ENCODE peak calls at places on chromosomes 5 and 9, in eight cellular contexts. One of them, this sample, is unnamed.
A peak's percentile ranks its signal among the peaks of the same experiment; 100 is the strongest.

GRCh38 chr5:148393390-148393741 is 9.6 kb downstream of the FBXO38 start:
- DNase-seq in body of pancreas: no peak
- DNase-seq in ovary: no peak
- DNase-seq in esophagus squamous epithelium: no peak
- DNase-seq in gastrocnemius medialis: no peak
- DNase-seq in sigmoid colon: no peak
- DNase-seq in IMR-90: peak; percentile 25
- DNase-seq in testis: no peak
- DNase-seq in this sample: no peak

GRCh38 chr5:80117446-80117845 is 82.3 kb downstream of the THBS4 start:
- DNase-seq in IMR-90: no peak
- DNase-seq in gastrocnemius medialis: no peak
- DNase-seq in testis: no peak
- DNase-seq in body of pancreas: no peak
- DNase-seq in esophagus squamous epithelium: no peak
- DNase-seq in sigmoid colon: no peak
- DNase-seq in ovary: no peak
- DNase-seq in this sample: no peak

GRCh38 chr9:35856882-35857281 is 13.3 kb downstream of the OR13J1 start:
- DNase-seq in body of pancreas: no peak
- DNase-seq in ovary: no peak
- DNase-seq in testis: no peak
- DNase-seq in IMR-90: no peak
- DNase-seq in gastrocnemius medialis: no peak
- DNase-seq in sigmoid colon: peak; percentile 19
- DNase-seq in esophagus squamous epithelium: no peak
- DNase-seq in this sample: no peak

GRCh38 chr5:67014957-67015400 is 181.6 kb downstream of the CD180 start:
- DNase-seq in esophagus squamous epithelium: no peak
- DNase-seq in body of pancreas: no peak
- DNase-seq in gastrocnemius medialis: no peak
- DNase-seq in sigmoid colon: no peak
- DNase-seq in testis: no peak
- DNase-seq in IMR-90: no peak
- DNase-seq in ovary: no peak
- DNase-seq in this sample: no peak

GRCh38 chr5:38672059-38672791 is 115.8 kb upstream of the LIFR start:
- DNase-seq in IMR-90: peak; percentile 56
- DNase-seq in esophagus squamous epithelium: no peak
- DNase-seq in body of pancreas: no peak
- DNase-seq in testis: no peak
- DNase-seq in ovary: no peak
- DNase-seq in sigmoid colon: no peak
- DNase-seq in gastrocnemius medialis: no peak
- DNase-seq in this sample: no peak

GRCh38 chr5:120936652-120937051 is 472.6 kb downstream of the PRR16 start:
- DNase-seq in ovary: no peak
- DNase-seq in testis: no peak
- DNase-seq in sigmoid colon: no peak
- DNase-seq in IMR-90: no peak
- DNase-seq in esophagus squamous epithelium: no peak
- DNase-seq in gastrocnemius medialis: no peak
- DNase-seq in body of pancreas: no peak
- DNase-seq in this sample: no peak

GRCh38 chr5:128144491-128144890 is 60.9 kb downstream of the SLC12A2 start:
- DNase-seq in body of pancreas: no peak
- DNase-seq in ovary: no peak
- DNase-seq in sigmoid colon: no peak
- DNase-seq in gastrocnemius medialis: no peak
- DNase-seq in IMR-90: peak; percentile 70
- DNase-seq in esophagus squamous epithelium: no peak
- DNase-seq in testis: no peak
- DNase-seq in this sample: no peak

GRCh38 chr9:34988218-34989055 is 1.1 kb upstream of the DNAJB5 start:
- DNase-seq in ovary: no peak
- DNase-seq in testis: peak; percentile 58
- DNase-seq in sigmoid colon: no peak
- DNase-seq in gastrocnemius medialis: peak; percentile 41
- DNase-seq in body of pancreas: peak; percentile 35
- DNase-seq in IMR-90: no peak
- DNase-seq in esophagus squamous epithelium: no peak
- DNase-seq in this sample: peak; percentile 66

GRCh38 chr9:116327702-116328440 is 174.3 kb downstream of the PAPPA start:
- DNase-seq in ovary: no peak
- DNase-seq in IMR-90: peak; percentile 69
- DNase-seq in sigmoid colon: no peak
- DNase-seq in gastrocnemius medialis: no peak
- DNase-seq in esophagus squamous epithelium: no peak
- DNase-seq in testis: peak; percentile 28
- DNase-seq in body of pancreas: no peak
- DNase-seq in this sample: no peak

GRCh38 chr9:124716795-124717194 is 54.3 kb downstream of the NR6A1 start:
- DNase-seq in esophagus squamous epithelium: no peak
- DNase-seq in body of pancreas: no peak
- DNase-seq in testis: no peak
- DNase-seq in ovary: no peak
- DNase-seq in gastrocnemius medialis: no peak
- DNase-seq in IMR-90: peak; percentile 76
- DNase-seq in sigmoid colon: no peak
- DNase-seq in this sample: no peak

GRCh38 chr5:153896701-153897100 is 142.0 kb downstream of the FAM114A2 start:
- DNase-seq in body of pancreas: no peak
- DNase-seq in testis: no peak
- DNase-seq in esophagus squamous epithelium: no peak
- DNase-seq in sigmoid colon: no peak
- DNase-seq in gastrocnemius medialis: no peak
- DNase-seq in IMR-90: peak; percentile 60
- DNase-seq in ovary: no peak
- DNase-seq in this sample: no peak

GRCh38 chr5:61758711-61759110 is 426.7 kb downstream of the ZSWIM6 start:
- DNase-seq in body of pancreas: no peak
- DNase-seq in ovary: no peak
- DNase-seq in sigmoid colon: no peak
- DNase-seq in gastrocnemius medialis: no peak
- DNase-seq in testis: peak; percentile 58
- DNase-seq in IMR-90: no peak
- DNase-seq in esophagus squamous epithelium: no peak
- DNase-seq in this sample: no peak

GRCh38 chr9:28774433-28775029 is 1201.2 kb upstream of the C9orf72 start:
- DNase-seq in gastrocnemius medialis: no peak
- DNase-seq in sigmoid colon: no peak
- DNase-seq in body of pancreas: no peak
- DNase-seq in esophagus squamous epithelium: no peak
- DNase-seq in IMR-90: peak; percentile 0
- DNase-seq in testis: no peak
- DNase-seq in ovary: no peak
- DNase-seq in this sample: no peak

GRCh38 chr9:69674112-69674511 is 1.9 kb upstream of the APBA1 start:
- DNase-seq in ovary: no peak
- DNase-seq in IMR-90: no peak
- DNase-seq in body of pancreas: no peak
- DNase-seq in esophagus squamous epithelium: no peak
- DNase-seq in testis: peak; percentile 14
- DNase-seq in gastrocnemius medialis: no peak
- DNase-seq in sigmoid colon: no peak
- DNase-seq in this sample: no peak

GRCh38 chr9:69671291-69671903 is 774 bp downstream of the APBA1 start:
- DNase-seq in testis: peak; percentile 40
- DNase-seq in gastrocnemius medialis: no peak
- DNase-seq in sigmoid colon: no peak
- DNase-seq in body of pancreas: no peak
- DNase-seq in IMR-90: no peak
- DNase-seq in ovary: no peak
- DNase-seq in esophagus squamous epithelium: no peak
- DNase-seq in this sample: no peak

GRCh38 chr9:69674741-69675438 is 2.7 kb upstream of the APBA1 start:
- DNase-seq in IMR-90: peak; percentile 94
- DNase-seq in sigmoid colon: no peak
- DNase-seq in esophagus squamous epithelium: no peak
- DNase-seq in body of pancreas: no peak
- DNase-seq in gastrocnemius medialis: no peak
- DNase-seq in testis: no peak
- DNase-seq in ovary: no peak
- DNase-seq in this sample: no peak

GRCh38 chr9:69672828-69673640 is 863 bp upstream of the APBA1 start:
- DNase-seq in esophagus squamous epithelium: no peak
- DNase-seq in ovary: peak; percentile 76
- DNase-seq in sigmoid colon: peak; percentile 92
- DNase-seq in testis: peak; percentile 80
- DNase-seq in body of pancreas: peak; percentile 83
- DNase-seq in IMR-90: peak; percentile 89
- DNase-seq in gastrocnemius medialis: peak; percentile 63
- DNase-seq in this sample: peak; percentile 85

GRCh38 chr9:69671904-69672827 is at the start of gene APBA1:
- DNase-seq in ovary: peak; percentile 77
- DNase-seq in esophagus squamous epithelium: no peak
- DNase-seq in IMR-90: peak; percentile 56
- DNase-seq in body of pancreas: peak; percentile 72
- DNase-seq in gastrocnemius medialis: peak; percentile 24
- DNase-seq in testis: peak; percentile 80
- DNase-seq in sigmoid colon: peak; percentile 80
- DNase-seq in this sample: peak; percentile 57
- TF ChIP-seq POLR2A in ovary: no peak
- TF ChIP-seq POLR2A in esophagus squamous epithelium: no peak
- TF ChIP-seq POLR2A in IMR-90: no peak
- TF ChIP-seq POLR2A in body of pancreas: peak; percentile 1
- TF ChIP-seq POLR2A in gastrocnemius medialis: no peak
- TF ChIP-seq POLR2A in testis: no peak
- TF ChIP-seq POLR2A in sigmoid colon: no peak
- TF ChIP-seq POLR2A in this sample: no peak

DNA sequence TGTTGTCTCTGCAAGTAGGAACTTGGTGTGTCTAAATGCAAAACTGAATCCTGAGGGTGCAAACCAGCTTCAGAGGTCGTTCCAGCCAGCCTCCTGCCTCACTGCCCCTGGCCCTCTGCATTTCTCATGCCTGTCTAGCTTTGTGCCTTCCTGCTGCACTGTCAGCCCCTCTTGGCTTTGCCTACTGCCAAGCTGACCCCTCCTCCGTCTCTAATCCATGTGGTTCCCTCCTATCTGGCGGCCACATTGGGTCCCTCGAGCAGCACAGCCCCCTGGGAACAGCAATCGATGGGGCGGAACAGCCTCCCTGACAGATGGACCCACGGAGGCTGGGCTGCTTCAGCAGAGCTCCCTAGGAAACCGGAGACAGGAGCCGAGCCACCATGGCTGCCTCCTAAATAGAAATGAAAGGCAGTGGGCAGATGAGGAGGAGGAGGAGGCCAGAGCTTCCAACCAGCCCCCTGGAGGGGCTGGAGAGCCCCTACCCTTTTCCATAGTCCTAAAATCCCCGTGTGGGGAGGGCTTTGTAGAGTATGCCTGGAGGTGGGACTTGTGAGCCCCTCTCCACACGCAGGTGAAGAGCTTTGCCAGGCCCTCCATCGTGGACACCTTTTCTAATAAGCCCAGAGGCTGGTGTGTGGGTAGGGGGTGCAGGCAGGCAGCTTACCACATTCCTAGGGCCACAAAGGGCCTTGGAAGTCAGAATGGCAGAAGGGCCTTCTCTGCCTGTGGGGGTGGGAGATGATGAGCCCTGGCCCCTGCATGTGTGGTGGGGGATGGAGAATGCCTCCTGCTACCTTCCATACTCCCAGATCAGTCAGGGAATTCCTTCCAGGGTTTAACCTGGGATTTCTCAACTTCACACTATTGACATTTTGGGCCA is 9.2 kb upstream of the CXXC5 start:
- DNase-seq in gastrocnemius medialis: peak; percentile 25
- DNase-seq in body of pancreas: no peak
- DNase-seq in testis: peak; percentile 11
- DNase-seq in ovary: no peak
- DNase-seq in sigmoid colon: peak; percentile 49
- DNase-seq in IMR-90: no peak
- DNase-seq in esophagus squamous epithelium: no peak
- DNase-seq in this sample: no peak
- H3K4me3 ChIP-seq in gastrocnemius medialis: peak overlapping the region; percentile 62
- H3K4me3 ChIP-seq in body of pancreas: no peak overlapping the region
- H3K4me3 ChIP-seq in testis: no peak overlapping the region
- H3K4me3 ChIP-seq in ovary: no peak overlapping the region
- H3K4me3 ChIP-seq in sigmoid colon: no peak overlapping the region
- H3K4me3 ChIP-seq in IMR-90: no peak overlapping the region
- H3K4me3 ChIP-seq in esophagus squamous epithelium: peak overlapping the region; percentile 76
- H3K4me3 ChIP-seq in this sample: peak overlapping the region; percentile 59

GRCh38 chr5:75053286-75054109 is 1.1 kb upstream of the GCNT4 start:
- DNase-seq in sigmoid colon: peak; percentile 71
- DNase-seq in ovary: peak; percentile 37
- DNase-seq in body of pancreas: peak; percentile 79
- DNase-seq in gastrocnemius medialis: peak; percentile 54
- DNase-seq in IMR-90: peak; percentile 73
- DNase-seq in esophagus squamous epithelium: no peak
- DNase-seq in testis: peak; percentile 70
- DNase-seq in this sample: peak; percentile 40
- TF ChIP-seq CTCF in sigmoid colon: no peak
- TF ChIP-seq CTCF in ovary: peak; percentile 19
- TF ChIP-seq CTCF in body of pancreas: peak; percentile 36
- TF ChIP-seq CTCF in gastrocnemius medialis: no peak
- TF ChIP-seq CTCF in IMR-90: peak; percentile 19
- TF ChIP-seq CTCF in esophagus squamous epithelium: peak; percentile 1
- TF ChIP-seq CTCF in testis: no peak
- TF ChIP-seq CTCF in this sample: no peak

GRCh38 chr9:134054891-134055811 is 12.7 kb downstream of the BRD3 start:
- DNase-seq in testis: no peak
- DNase-seq in ovary: no peak
- DNase-seq in body of pancreas: peak; percentile 88
- DNase-seq in esophagus squamous epithelium: no peak
- DNase-seq in sigmoid colon: peak; percentile 61
- DNase-seq in gastrocnemius medialis: peak; percentile 61
- DNase-seq in IMR-90: no peak
- DNase-seq in this sample: no peak

GRCh38 chr9:134057311-134057665 is 10.5 kb downstream of the BRD3 start:
- DNase-seq in ovary: no peak
- DNase-seq in testis: no peak
- DNase-seq in sigmoid colon: no peak
- DNase-seq in gastrocnemius medialis: no peak
- DNase-seq in IMR-90: no peak
- DNase-seq in body of pancreas: no peak
- DNase-seq in esophagus squamous epithelium: no peak
- DNase-seq in this sample: no peak

GRCh38 chr9:134053941-134054761 is 13.7 kb downstream of the BRD3 start:
- DNase-seq in testis: no peak
- DNase-seq in IMR-90: no peak
- DNase-seq in gastrocnemius medialis: no peak
- DNase-seq in body of pancreas: no peak
- DNase-seq in ovary: no peak
- DNase-seq in esophagus squamous epithelium: no peak
- DNase-seq in sigmoid colon: peak; percentile 63
- DNase-seq in this sample: no peak

GRCh38 chr9:134056483-134057310 is 11.1 kb downstream of the BRD3 start:
- DNase-seq in esophagus squamous epithelium: no peak
- DNase-seq in sigmoid colon: peak; percentile 68
- DNase-seq in gastrocnemius medialis: peak; percentile 48
- DNase-seq in IMR-90: no peak
- DNase-seq in ovary: no peak
- DNase-seq in body of pancreas: peak; percentile 48
- DNase-seq in testis: no peak
- DNase-seq in this sample: peak; percentile 23

DNA sequence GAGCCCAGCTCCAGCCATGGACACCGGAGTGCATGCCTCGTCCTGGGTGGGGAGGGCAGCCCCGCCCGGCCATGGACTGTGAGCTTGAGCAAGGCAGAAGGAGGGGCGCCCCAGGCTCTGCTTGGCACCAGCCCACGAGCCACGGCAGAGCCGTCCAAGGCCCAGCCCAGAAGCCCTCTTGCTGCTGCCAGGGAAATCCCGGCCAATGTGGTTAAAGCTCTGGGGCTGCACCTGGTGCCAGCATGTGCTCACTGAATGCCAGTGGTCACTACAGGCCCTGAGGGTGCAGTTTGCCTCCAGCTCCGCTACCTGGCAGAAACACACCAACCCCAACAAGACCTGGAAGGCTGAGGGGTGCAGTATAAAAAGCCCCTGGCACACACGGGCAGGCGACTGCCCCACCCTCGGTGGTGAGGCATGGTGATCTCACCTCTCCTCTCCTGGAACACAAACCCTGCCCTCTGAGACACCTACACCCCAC is 11.8 kb downstream of the BRD3 start:
- DNase-seq in gastrocnemius medialis: peak; percentile 97
- DNase-seq in testis: peak; percentile 76
- DNase-seq in IMR-90: peak; percentile 62
- DNase-seq in esophagus squamous epithelium: no peak
- DNase-seq in ovary: peak; percentile 64
- DNase-seq in body of pancreas: peak; percentile 91
- DNase-seq in sigmoid colon: peak; percentile 94
- DNase-seq in this sample: peak; percentile 90
- TF ChIP-seq POLR2A in gastrocnemius medialis: no peak
- TF ChIP-seq POLR2A in testis: no peak
- TF ChIP-seq POLR2A in IMR-90: no peak
- TF ChIP-seq POLR2A in esophagus squamous epithelium: no peak
- TF ChIP-seq POLR2A in ovary: no peak
- TF ChIP-seq POLR2A in body of pancreas: no peak
- TF ChIP-seq POLR2A in sigmoid colon: no peak
- TF ChIP-seq POLR2A in this sample: no peak

This sample was measured in heart left ventricle.